ENCODE peak calls at places on chromosomes 12 and 14, in five cellular contexts. I is epithelial cell of proximal tubule, Q is head of caudate nucleus, K is T-helper 17 cell, E is NCI-H748 treated with DMSO at 0.1 percent for 48 hours. O is an unnamed sample.

GRCh38 chr12:86787419-86787818 is 531.2 kb upstream of the MGAT4C start:
- DNase-seq in I (no peak), Q (no peak), K (no peak), E (no peak), O (no peak)

GRCh38 chr14:98290596-98290995 is 981.4 kb downstream of the BCL11B start:
- DNase-seq in K (no peak), I (no peak), E (no peak), Q (no peak), O (no peak)

GRCh38 chr14:50624447-50624846 is 43.7 kb downstream of the SAV1 start:
- DNase-seq in I (no peak), K (no peak), Q (no peak), E (no peak), O (no peak)

GRCh38 chr14:96224480-96225096 is 19.9 kb downstream of the BDKRB2 start:
- DNase-seq in K (no peak), E (no peak), Q (no peak), I (no peak), O (no peak)

GRCh38 chr12:129467749-129468148 is 436.1 kb downstream of the TMEM132D start:
- DNase-seq in I (no peak), E (no peak), K (no peak), Q (no peak), O (no peak)

GRCh38 chr14:68011629-68012028 is 192.1 kb downstream of the RAD51B start:
- DNase-seq in K (no peak), E (no peak), I (no peak), Q (no peak), O (peak; percentile 81)

GRCh38 chr12:123713398-123714301 is 1.5 kb downstream of the ATP6V0A2 start:
- DNase-seq in E (no peak), K (no peak), I (no peak), Q (no peak), O (peak; percentile 36)

GRCh38 chr12:124259168-124260066 is 35.5 kb upstream of the RFLNA start:
- DNase-seq in E (no peak), K (no peak), Q (no peak), I (no peak), O (no peak)

GRCh38 chr14:36504805-36505192 is 15.2 kb downstream of the NKX2-1 start:
- DNase-seq in I (no peak), Q (no peak), K (no peak), E (no peak), O (no peak)

GRCh38 chr14:68964300-68965093 is 14.6 kb downstream of the ACTN1 start:
- DNase-seq in Q (no peak), E (no peak), I (no peak), K (no peak), O (no peak)

GRCh38 chr14:101082436-101083384 is 179.2 kb upstream of the RTL1 start:
- DNase-seq in I (no peak), Q (no peak), E (no peak), K (no peak), O (no peak)

GRCh38 chr14:56004807-56005579 is 113.2 kb upstream of the PELI2 start:
- DNase-seq in K (no peak), E (no peak), I (peak; percentile 73), Q (no peak), O (peak; percentile 8)

GRCh38 chr12:27575099-27575779 is 51.2 kb downstream of the PPFIBP1 start:
- DNase-seq in I (no peak), K (no peak), E (no peak), Q (no peak), O (no peak)

GRCh38 chr12:124352257-124352656 is 57.4 kb downstream of the RFLNA start:
- DNase-seq in K (no peak), I (no peak), E (no peak), Q (no peak), O (no peak)

GRCh38 chr12:122206111-122206881 is 2.8 kb downstream of the B3GNT4 start:
- DNase-seq in E (no peak), K (no peak), Q (no peak), I (no peak), O (no peak)

GRCh38 chr14:92783813-92784431 is 10.2 kb upstream of the GOLGA5 start:
- DNase-seq in Q (no peak), E (peak; percentile 87), K (no peak), I (no peak), O (peak; percentile 81)